ENCODE peak calls at places on chromosomes 16 and 17, in five cellular contexts. M is K562, G is SK-N-SH, V is HepG2, E is GM12878. Y is an unnamed sample.

GRCh38 chr17:1137465-1137894 is 42.3 kb downstream of the ABR start:
- DNase-seq in M (peak; percentile 70), G (no peak), V (peak; percentile 39), E (no peak), Y (peak; percentile 45)

GRCh38 chr16:48444574-48444973 is 59.4 kb upstream of the SIAH1 start:
- DNase-seq in E (no peak), V (no peak), M (no peak), G (no peak), Y (no peak)

GRCh38 chr16:8831450-8832382 is 34.1 kb downstream of the PMM2 start:
- DNase-seq in M (no peak), E (no peak), G (no peak), V (no peak), Y (no peak)

GRCh38 chr17:71273451-71273850 is 847.4 kb upstream of the SOX9 start:
- DNase-seq in E (no peak), M (no peak), G (no peak), V (no peak), Y (no peak)

GRCh38 chr17:19392303-19392702 is 5.3 kb upstream of the MFAP4 start:
- DNase-seq in E (no peak), G (no peak), V (no peak), M (no peak), Y (no peak)

GRCh38 chr17:44385287-44386181 is 3.9 kb downstream of the ITGA2B start:
- DNase-seq in G (peak; percentile 97), M (peak; percentile 99), E (no peak), V (peak; percentile 65), Y (peak; percentile 94)

GRCh38 chr16:64398795-64399194 is 723.1 kb downstream of the CDH11 start:
- DNase-seq in E (no peak), G (no peak), V (no peak), M (no peak), Y (no peak)

GRCh38 chr16:89670496-89671431 is 13.1 kb downstream of the SPATA33 start:
- DNase-seq in M (no peak), V (peak; percentile 21), G (no peak), E (no peak), Y (no peak)

GRCh38 chr17:80999224-81000088 is 7.8 kb downstream of the CHMP6 start:
- DNase-seq in V (no peak), G (peak; percentile 41), M (peak; percentile 21), E (no peak), Y (no peak)

GRCh38 chr16:83068686-83069085 is 441.9 kb downstream of the CDH13 start:
- DNase-seq in M (no peak), E (no peak), V (no peak), G (no peak), Y (no peak)
- TF ChIP-seq FOXM1 in M (no peak), E (no peak), V (no peak), G (no peak), Y (no peak)

GRCh38 chr17:82333279-82334171 is at the start of gene SECTM1:
- DNase-seq in V (no peak), M (no peak), E (no peak), G (peak; percentile 77), Y (no peak)
- TF ChIP-seq FOXM1 in V (no peak), M (no peak), E (no peak), G (no peak), Y (no peak)

GRCh38 chr16:82329504-82330192 is 159.6 kb upstream of the MPHOSPH6 start:
- DNase-seq in V (peak; percentile 89), E (no peak), G (no peak), M (no peak), Y (no peak)
- TF ChIP-seq FOXM1 in V (no peak), E (no peak), G (no peak), M (no peak), Y (no peak)

GRCh38 chr17:39639566-39640458 is 2.9 kb downstream of the STARD3 start:
- DNase-seq in V (no peak), M (no peak), E (no peak), G (no peak), Y (no peak)
- TF ChIP-seq FOXM1 in V (no peak), M (no peak), E (no peak), G (no peak), Y (no peak)

DNA sequence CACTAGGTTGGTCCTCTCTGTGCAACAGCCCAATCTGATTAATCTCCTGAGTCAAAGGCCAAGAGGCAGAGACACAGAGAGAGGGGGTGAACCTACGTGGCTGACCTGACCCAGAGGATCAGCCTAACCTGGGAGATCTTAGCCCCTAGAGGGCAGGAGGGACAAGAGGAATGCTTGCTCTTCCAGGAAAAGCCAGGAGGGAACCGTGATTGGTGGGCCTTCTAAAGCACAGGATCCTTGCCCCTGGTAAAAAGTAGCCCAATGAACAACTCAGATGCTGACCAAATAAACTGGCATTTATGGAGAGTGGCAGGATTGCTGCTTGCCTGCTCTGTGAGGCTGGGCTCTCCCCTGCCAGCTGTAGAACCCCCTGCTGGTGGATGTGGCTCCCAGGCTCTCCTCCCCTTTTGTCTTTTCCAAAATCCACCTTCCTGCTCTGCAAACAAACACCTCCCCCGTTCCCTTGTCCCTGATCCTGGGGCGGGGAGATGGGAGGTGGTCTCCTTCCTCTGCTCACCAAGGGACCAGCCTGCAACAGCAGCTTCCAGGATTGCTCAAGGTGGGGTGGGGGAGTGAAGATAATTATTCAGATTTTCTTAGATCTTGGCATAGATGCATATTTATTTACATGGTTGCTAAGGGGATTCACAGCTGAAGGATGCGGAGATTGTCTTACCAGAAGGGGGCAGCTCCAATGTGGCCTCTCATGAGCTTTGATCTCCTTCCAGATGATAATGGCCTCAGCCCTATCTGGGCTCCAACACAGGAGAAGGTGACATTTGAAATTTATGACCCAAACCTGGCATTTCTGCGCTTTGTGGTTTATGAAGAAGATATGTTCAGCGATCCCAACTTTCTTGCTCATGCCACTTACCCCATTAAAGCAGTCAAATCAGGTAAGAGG is 71.9 kb downstream of the SDR42E1 start:
- DNase-seq in V (no peak), G (no peak), E (no peak), M (no peak), Y (no peak)
- TF ChIP-seq FOXM1 in V (no peak), G (no peak), E (no peak), M (no peak), Y (no peak)

DNA sequence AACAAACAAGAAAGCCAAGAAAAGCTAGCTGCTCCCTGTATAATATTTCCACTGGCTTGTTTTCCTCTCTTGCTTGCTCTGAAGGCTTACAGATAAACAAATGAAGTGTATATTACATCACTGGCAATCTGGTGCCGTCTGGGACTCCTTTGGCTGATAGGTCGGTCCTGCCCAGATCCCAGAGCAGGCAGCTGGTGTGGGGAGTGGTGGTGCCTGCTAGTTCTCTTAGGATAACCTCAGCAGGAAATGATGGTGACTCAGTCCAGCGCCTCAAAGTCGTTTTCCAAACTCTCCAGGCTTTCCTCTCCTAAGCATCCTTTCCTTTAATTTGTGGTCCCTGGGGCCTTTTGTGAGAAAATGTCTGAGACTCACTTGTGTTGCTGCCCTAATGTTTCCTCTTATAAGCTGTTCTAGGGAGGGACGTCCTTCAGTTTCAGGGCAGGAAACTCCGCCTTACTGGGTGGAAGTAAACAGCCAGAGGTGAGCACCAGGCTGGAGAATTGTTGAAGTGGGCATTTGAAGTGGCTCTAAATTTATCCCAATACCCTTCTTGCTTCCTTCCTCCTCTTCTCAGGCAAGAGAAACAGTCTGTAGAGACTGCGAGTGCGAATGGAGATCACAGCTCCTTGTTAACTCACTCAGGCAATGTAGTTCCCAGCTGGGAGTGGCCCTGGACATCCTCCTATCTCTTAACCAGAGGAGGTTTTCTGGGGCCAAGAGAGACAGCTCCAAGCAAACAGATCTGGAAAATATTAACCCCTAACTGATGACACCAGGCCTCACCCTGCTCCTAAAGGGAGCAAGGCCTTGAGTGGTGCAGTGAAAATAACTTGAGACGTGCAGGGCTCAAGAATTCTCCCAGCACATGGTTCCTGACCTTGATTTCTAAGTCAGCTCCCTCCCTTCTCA is 34.9 kb downstream of the CD300LF start:
- DNase-seq in E (no peak), V (no peak), G (peak; percentile 77), M (no peak), Y (no peak)
- TF ChIP-seq FOXM1 in E (no peak), V (no peak), G (no peak), M (no peak), Y (no peak)

DNA sequence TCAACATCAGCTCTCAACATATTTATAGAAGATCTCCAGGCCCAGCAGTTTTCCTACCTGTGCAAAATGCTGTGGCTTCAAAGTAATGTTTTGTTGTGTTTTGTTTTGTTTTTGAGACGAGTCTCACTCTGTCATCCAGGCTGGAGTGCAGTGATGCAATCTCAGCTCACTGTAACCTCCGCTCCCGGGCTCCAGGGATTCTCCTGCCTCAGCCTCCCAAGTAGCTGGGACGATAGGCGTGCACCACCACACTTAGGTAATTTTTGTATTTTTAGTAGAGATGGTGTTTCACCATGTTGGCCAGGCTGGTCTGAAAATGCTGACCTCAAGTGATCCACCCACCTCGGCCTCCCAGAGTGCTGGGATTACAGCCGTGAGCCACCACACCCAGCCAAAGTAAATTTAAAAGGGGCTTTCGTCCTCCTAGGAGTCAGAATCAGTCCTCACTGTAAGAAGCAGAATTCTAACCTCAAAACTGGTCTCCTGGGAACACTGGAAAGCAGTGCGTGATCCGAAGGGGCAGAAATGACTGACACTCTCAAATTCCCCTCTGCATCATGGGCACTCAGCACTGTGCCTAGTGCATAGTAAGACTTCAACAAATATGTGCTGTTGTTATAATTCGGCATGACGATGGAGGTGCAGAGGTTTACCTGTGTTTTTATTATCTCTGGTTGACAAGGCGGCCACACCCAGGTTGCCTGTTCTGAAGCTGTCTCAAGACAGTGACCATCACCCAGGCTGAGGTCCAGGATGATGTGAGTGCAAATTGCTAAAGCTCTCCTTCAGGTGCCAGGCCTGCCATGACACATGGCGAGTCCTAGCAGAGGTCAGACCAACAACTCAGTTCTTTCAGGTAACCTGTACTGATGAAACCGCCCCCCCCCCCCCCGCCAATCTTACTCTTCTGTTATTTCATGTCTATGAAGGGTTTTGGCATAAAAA is 59.8 kb downstream of the ADCY9 start:
- DNase-seq in G (no peak), M (no peak), V (no peak), E (no peak), Y (no peak)
- TF ChIP-seq FOXM1 in G (no peak), M (no peak), V (no peak), E (no peak), Y (no peak)

GRCh38 chr16:59478806-59479205 is 744.7 kb upstream of the GOT2 start:
- DNase-seq in M (no peak), G (no peak), V (no peak), E (no peak), Y (no peak)
- TF ChIP-seq FOXM1 in M (no peak), G (no peak), V (no peak), E (no peak), Y (no peak)

DNA sequence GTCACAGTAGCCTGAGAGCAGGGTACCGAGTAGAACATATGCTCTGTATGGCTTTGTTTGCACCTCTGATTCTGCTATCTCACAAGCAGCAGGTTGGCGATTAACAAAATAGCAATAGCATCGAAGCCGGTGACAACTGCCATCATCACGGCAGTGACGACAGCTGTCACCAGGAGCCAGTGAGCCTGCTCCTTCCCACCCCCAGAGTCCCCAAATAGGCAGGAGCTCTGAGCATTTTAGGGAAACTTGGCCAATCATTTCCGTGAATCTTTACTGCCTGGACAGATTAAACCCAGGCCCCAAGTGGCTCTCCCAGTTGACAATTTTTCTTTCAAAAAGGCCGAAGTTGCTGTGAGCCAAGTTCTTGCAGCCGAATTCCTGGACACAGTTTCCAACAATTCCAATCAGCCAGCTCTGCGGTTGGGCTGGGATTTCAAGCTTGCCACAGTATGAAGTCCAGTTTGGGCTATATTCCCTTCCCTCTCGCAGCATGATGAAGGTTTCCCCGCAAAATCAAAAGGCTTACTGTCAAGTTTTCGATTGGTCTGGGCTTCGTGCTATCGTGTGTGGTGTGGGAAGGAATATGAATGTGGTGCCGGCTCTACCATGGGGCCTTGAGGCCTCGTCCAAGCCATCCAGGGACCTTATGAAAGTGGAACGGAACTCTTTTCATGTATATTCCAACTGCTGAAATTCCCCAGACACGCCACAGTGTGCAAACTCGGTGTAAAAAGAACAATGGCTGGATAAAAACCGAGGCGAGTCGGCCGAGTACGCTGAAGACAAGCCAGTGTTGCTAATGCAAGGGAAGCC is 186.6 kb downstream of the C16orf78 start:
- DNase-seq in E (no peak), V (no peak), G (no peak), M (no peak), Y (no peak)
- TF ChIP-seq FOXM1 in E (no peak), V (no peak), G (no peak), M (no peak), Y (no peak)

Y was measured in HEK293T.